ENCODE peak calls at places on chromosomes 13 and 19, in five cellular contexts. One of them, this sample, is unnamed.

GRCh38 chr19:48842744-48843162 is 6.5 kb upstream of the HSD17B14 start:
- DNase-seq in heart left ventricle: no peak
- DNase-seq in RWPE2: no peak
- DNase-seq in naive thymus-derived CD4-positive, alpha-beta T cell: peak; percentile 43
- DNase-seq in caudate nucleus: peak; percentile 37
- DNase-seq in this sample: peak; percentile 47

GRCh38 chr13:80454245-80454644 is 113.3 kb upstream of the SPRY2 start:
- DNase-seq in naive thymus-derived CD4-positive, alpha-beta T cell: no peak
- DNase-seq in caudate nucleus: no peak
- DNase-seq in heart left ventricle: no peak
- DNase-seq in RWPE2: no peak
- DNase-seq in this sample: no peak

GRCh38 chr19:33134571-33135041 is 2.7 kb downstream of the WDR88 start:
- DNase-seq in naive thymus-derived CD4-positive, alpha-beta T cell: peak; percentile 54
- DNase-seq in heart left ventricle: no peak
- DNase-seq in RWPE2: no peak
- DNase-seq in caudate nucleus: no peak
- DNase-seq in this sample: no peak

GRCh38 chr19:48913114-48913513 is 13.0 kb downstream of the NUCB1 start:
- DNase-seq in RWPE2: no peak
- DNase-seq in caudate nucleus: no peak
- DNase-seq in naive thymus-derived CD4-positive, alpha-beta T cell: peak; percentile 58
- DNase-seq in heart left ventricle: no peak
- DNase-seq in this sample: no peak

GRCh38 chr13:31111136-31111535 is 50.6 kb downstream of the HSPH1 start:
- DNase-seq in naive thymus-derived CD4-positive, alpha-beta T cell: no peak
- DNase-seq in heart left ventricle: no peak
- DNase-seq in RWPE2: no peak
- DNase-seq in caudate nucleus: no peak
- DNase-seq in this sample: no peak

GRCh38 chr13:33798023-33798422 is 19.9 kb upstream of the RFC3 start:
- DNase-seq in caudate nucleus: no peak
- DNase-seq in RWPE2: no peak
- DNase-seq in naive thymus-derived CD4-positive, alpha-beta T cell: no peak
- DNase-seq in heart left ventricle: no peak
- DNase-seq in this sample: no peak

GRCh38 chr19:1276620-1277007 is 1.3 kb downstream of the FAM174C start:
- DNase-seq in RWPE2: no peak
- DNase-seq in naive thymus-derived CD4-positive, alpha-beta T cell: peak; percentile 58
- DNase-seq in caudate nucleus: no peak
- DNase-seq in heart left ventricle: no peak
- DNase-seq in this sample: no peak

GRCh38 chr13:101309014-101309619 is 107.2 kb downstream of the NALCN start:
- DNase-seq in heart left ventricle: no peak
- DNase-seq in naive thymus-derived CD4-positive, alpha-beta T cell: no peak
- DNase-seq in caudate nucleus: no peak
- DNase-seq in RWPE2: no peak
- DNase-seq in this sample: no peak

GRCh38 chr13:52371736-52372247 is 34.2 kb downstream of the THSD1 start:
- DNase-seq in naive thymus-derived CD4-positive, alpha-beta T cell: no peak
- DNase-seq in RWPE2: no peak
- DNase-seq in heart left ventricle: no peak
- DNase-seq in caudate nucleus: peak; percentile 24
- DNase-seq in this sample: no peak

GRCh38 chr19:17305517-17306284 is at the start of gene MRPL34:
- DNase-seq in naive thymus-derived CD4-positive, alpha-beta T cell: peak; percentile 95
- DNase-seq in caudate nucleus: peak; percentile 97
- DNase-seq in RWPE2: peak; percentile 99
- DNase-seq in heart left ventricle: peak; percentile 97
- DNase-seq in this sample: peak; percentile 96

GRCh38 chr19:15303105-15303780 is 29.1 kb downstream of the BRD4 start:
- DNase-seq in caudate nucleus: no peak
- DNase-seq in naive thymus-derived CD4-positive, alpha-beta T cell: no peak
- DNase-seq in RWPE2: no peak
- DNase-seq in heart left ventricle: no peak
- DNase-seq in this sample: no peak
- H3K27ac ChIP-seq in caudate nucleus: no peak overlapping the region
- H3K27ac ChIP-seq in naive thymus-derived CD4-positive, alpha-beta T cell: no peak overlapping the region
- H3K27ac ChIP-seq in RWPE2: no peak overlapping the region
- H3K27ac ChIP-seq in heart left ventricle: no peak overlapping the region
- H3K27ac ChIP-seq in this sample: no peak overlapping the region

GRCh38 chr19:36392916-36393673 is 14.1 kb upstream of the ZFP14 start:
- DNase-seq in naive thymus-derived CD4-positive, alpha-beta T cell: no peak
- DNase-seq in caudate nucleus: no peak
- DNase-seq in heart left ventricle: no peak
- DNase-seq in RWPE2: no peak
- DNase-seq in this sample: no peak
- H3K27ac ChIP-seq in naive thymus-derived CD4-positive, alpha-beta T cell: no peak overlapping the region
- H3K27ac ChIP-seq in caudate nucleus: no peak overlapping the region
- H3K27ac ChIP-seq in heart left ventricle: no peak overlapping the region
- H3K27ac ChIP-seq in RWPE2: no peak overlapping the region
- H3K27ac ChIP-seq in this sample: no peak overlapping the region

GRCh38 chr13:61779456-61779855 is 363.8 kb upstream of the PCDH20 start:
- DNase-seq in RWPE2: no peak
- DNase-seq in naive thymus-derived CD4-positive, alpha-beta T cell: no peak
- DNase-seq in caudate nucleus: no peak
- DNase-seq in heart left ventricle: no peak
- DNase-seq in this sample: no peak
- H3K27ac ChIP-seq in RWPE2: no peak overlapping the region
- H3K27ac ChIP-seq in naive thymus-derived CD4-positive, alpha-beta T cell: no peak overlapping the region
- H3K27ac ChIP-seq in caudate nucleus: no peak overlapping the region
- H3K27ac ChIP-seq in heart left ventricle: no peak overlapping the region
- H3K27ac ChIP-seq in this sample: no peak overlapping the region

GRCh38 chr13:47249296-47249695 is 352.4 kb upstream of the HTR2A start:
- DNase-seq in naive thymus-derived CD4-positive, alpha-beta T cell: no peak
- DNase-seq in heart left ventricle: no peak
- DNase-seq in caudate nucleus: no peak
- DNase-seq in RWPE2: no peak
- DNase-seq in this sample: no peak
- H3K27ac ChIP-seq in naive thymus-derived CD4-positive, alpha-beta T cell: no peak overlapping the region
- H3K27ac ChIP-seq in heart left ventricle: no peak overlapping the region
- H3K27ac ChIP-seq in caudate nucleus: no peak overlapping the region
- H3K27ac ChIP-seq in RWPE2: no peak overlapping the region
- H3K27ac ChIP-seq in this sample: no peak overlapping the region